ENCODE peak calls at places on chromosomes 2 and 18, in six cellular contexts. One of them, this sample, is unnamed.

GRCh38 chr2:180723712-180724111 is 256.7 kb upstream of the UBE2E3 start:
- DNase-seq in fibroblast of pulmonary artery: no peak
- DNase-seq in choroid plexus epithelial cell: no peak
- DNase-seq in progenitor cell of endocrine pancreas: no peak
- DNase-seq in A549: no peak
- DNase-seq in lower lobe of right lung: no peak
- DNase-seq in this sample: no peak

GRCh38 chr2:98088261-98088660 is 1.3 kb downstream of the VWA3B start:
- DNase-seq in fibroblast of pulmonary artery: no peak
- DNase-seq in choroid plexus epithelial cell: no peak
- DNase-seq in progenitor cell of endocrine pancreas: no peak
- DNase-seq in A549: no peak
- DNase-seq in lower lobe of right lung: peak
- DNase-seq in this sample: no peak

GRCh38 chr2:7963787-7964186 is 718.1 kb upstream of the ID2 start:
- DNase-seq in fibroblast of pulmonary artery: no peak
- DNase-seq in choroid plexus epithelial cell: no peak
- DNase-seq in progenitor cell of endocrine pancreas: no peak
- DNase-seq in A549: no peak
- DNase-seq in lower lobe of right lung: no peak
- DNase-seq in this sample: no peak

GRCh38 chr2:121489944-121490585 is 40.6 kb upstream of the RNU4ATAC start:
- DNase-seq in fibroblast of pulmonary artery: peak
- DNase-seq in choroid plexus epithelial cell: no peak
- DNase-seq in progenitor cell of endocrine pancreas: no peak
- DNase-seq in A549: no peak
- DNase-seq in lower lobe of right lung: no peak
- DNase-seq in this sample: no peak

GRCh38 chr2:199910338-199911051 is 598 bp upstream of the C2orf69 start:
- DNase-seq in fibroblast of pulmonary artery: no peak
- DNase-seq in choroid plexus epithelial cell: no peak
- DNase-seq in progenitor cell of endocrine pancreas: no peak
- DNase-seq in A549: peak
- DNase-seq in lower lobe of right lung: no peak
- DNase-seq in this sample: no peak

GRCh38 chr2:216344206-216344957 is 27.9 kb downstream of the MARCHF4 start:
- DNase-seq in fibroblast of pulmonary artery: no peak
- DNase-seq in choroid plexus epithelial cell: no peak
- DNase-seq in progenitor cell of endocrine pancreas: no peak
- DNase-seq in A549: no peak
- DNase-seq in lower lobe of right lung: no peak
- DNase-seq in this sample: no peak

GRCh38 chr2:171706152-171706803 is 19.0 kb downstream of the DYNC1I2 start:
- DNase-seq in fibroblast of pulmonary artery: peak
- DNase-seq in choroid plexus epithelial cell: peak
- DNase-seq in progenitor cell of endocrine pancreas: no peak
- DNase-seq in A549: peak
- DNase-seq in lower lobe of right lung: no peak
- DNase-seq in this sample: no peak

GRCh38 chr2:46320141-46320567 is 22.9 kb downstream of the EPAS1 start:
- DNase-seq in fibroblast of pulmonary artery: no peak
- DNase-seq in choroid plexus epithelial cell: no peak
- DNase-seq in progenitor cell of endocrine pancreas: no peak
- DNase-seq in A549: no peak
- DNase-seq in lower lobe of right lung: no peak
- DNase-seq in this sample: no peak

GRCh38 chr2:168348076-168348475 is 100.7 kb upstream of the STK39 start:
- DNase-seq in fibroblast of pulmonary artery: peak
- DNase-seq in choroid plexus epithelial cell: peak
- DNase-seq in progenitor cell of endocrine pancreas: peak
- DNase-seq in A549: peak
- DNase-seq in lower lobe of right lung: no peak
- DNase-seq in this sample: peak

GRCh38 chr2:99975386-99975785 is 167.0 kb downstream of the AFF3 start:
- DNase-seq in fibroblast of pulmonary artery: peak
- DNase-seq in choroid plexus epithelial cell: peak
- DNase-seq in progenitor cell of endocrine pancreas: no peak
- DNase-seq in A549: no peak
- DNase-seq in lower lobe of right lung: no peak
- DNase-seq in this sample: no peak

GRCh38 chr2:42830922-42831574 is 38.7 kb upstream of the HAAO start:
- DNase-seq in fibroblast of pulmonary artery: no peak
- DNase-seq in choroid plexus epithelial cell: no peak
- DNase-seq in progenitor cell of endocrine pancreas: no peak
- DNase-seq in A549: peak
- DNase-seq in lower lobe of right lung: no peak
- DNase-seq in this sample: no peak

GRCh38 chr2:209644842-209645241 is 126.8 kb upstream of the UNC80 start:
- DNase-seq in fibroblast of pulmonary artery: no peak
- DNase-seq in choroid plexus epithelial cell: no peak
- DNase-seq in progenitor cell of endocrine pancreas: no peak
- DNase-seq in A549: no peak
- DNase-seq in lower lobe of right lung: no peak
- DNase-seq in this sample: no peak

GRCh38 chr2:102620367-102620766 is 1.0 kb downstream of the SLC9A2 start:
- DNase-seq in fibroblast of pulmonary artery: no peak
- DNase-seq in choroid plexus epithelial cell: no peak
- DNase-seq in progenitor cell of endocrine pancreas: no peak
- DNase-seq in A549: peak
- DNase-seq in lower lobe of right lung: no peak
- DNase-seq in this sample: no peak

DNA sequence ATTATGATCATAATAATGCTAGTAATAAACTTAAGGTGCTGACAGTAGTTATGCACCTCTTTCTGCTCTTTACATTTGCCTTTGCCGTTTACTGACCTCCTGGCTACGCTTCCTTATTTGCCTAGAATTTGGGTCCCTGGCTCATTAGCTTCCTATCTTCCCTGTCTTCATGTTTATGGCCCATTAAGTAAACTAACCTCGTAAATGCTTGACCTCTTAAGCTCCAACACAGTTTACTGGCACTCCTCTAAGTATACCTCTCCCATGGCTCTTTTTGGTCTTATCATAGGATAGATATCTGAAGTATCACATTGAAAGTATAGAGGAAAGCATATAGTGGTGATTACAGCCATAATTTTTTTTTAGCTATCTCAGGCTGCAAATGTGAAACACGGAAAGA is 657.3 kb upstream of the SLC39A10 start:
- DNase-seq in fibroblast of pulmonary artery: no peak
- DNase-seq in choroid plexus epithelial cell: no peak
- DNase-seq in progenitor cell of endocrine pancreas: no peak
- DNase-seq in A549: no peak
- DNase-seq in lower lobe of right lung: no peak
- DNase-seq in this sample: no peak
- TF ChIP-seq CTCF in fibroblast of pulmonary artery: no peak
- TF ChIP-seq CTCF in choroid plexus epithelial cell: no peak
- TF ChIP-seq CTCF in progenitor cell of endocrine pancreas: no peak
- TF ChIP-seq CTCF in A549: no peak
- TF ChIP-seq CTCF in lower lobe of right lung: no peak
- TF ChIP-seq CTCF in this sample: no peak

GRCh38 chr2:228782281-228782680 is 488.8 kb downstream of the PID1 start:
- DNase-seq in fibroblast of pulmonary artery: no peak
- DNase-seq in choroid plexus epithelial cell: no peak
- DNase-seq in progenitor cell of endocrine pancreas: no peak
- DNase-seq in A549: no peak
- DNase-seq in lower lobe of right lung: no peak
- DNase-seq in this sample: no peak

DNA sequence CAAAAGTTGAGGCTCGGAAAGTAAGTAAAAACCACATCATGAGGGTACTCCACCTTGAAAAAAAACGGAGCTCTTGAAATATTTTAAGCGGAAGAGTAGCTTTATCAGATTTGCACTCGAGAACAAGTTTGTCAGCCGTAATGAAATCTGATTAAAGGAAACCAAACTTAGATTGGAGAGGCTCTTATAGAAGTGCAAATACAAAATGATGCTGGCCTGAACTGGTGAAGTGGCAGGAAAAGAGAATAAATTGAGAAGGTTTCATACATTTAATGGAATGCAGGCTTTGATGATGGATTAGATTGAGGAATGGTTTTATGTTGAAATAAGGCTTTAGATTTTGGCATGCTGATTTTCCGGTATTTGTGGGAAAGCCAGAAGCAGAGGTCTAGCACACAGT is 484.2 kb downstream of the PID1 start:
- DNase-seq in fibroblast of pulmonary artery: no peak
- DNase-seq in choroid plexus epithelial cell: no peak
- DNase-seq in progenitor cell of endocrine pancreas: no peak
- DNase-seq in A549: no peak
- DNase-seq in lower lobe of right lung: no peak
- DNase-seq in this sample: no peak
- TF ChIP-seq CTCF in fibroblast of pulmonary artery: no peak
- TF ChIP-seq CTCF in choroid plexus epithelial cell: no peak
- TF ChIP-seq CTCF in progenitor cell of endocrine pancreas: no peak
- TF ChIP-seq CTCF in A549: no peak
- TF ChIP-seq CTCF in lower lobe of right lung: no peak
- TF ChIP-seq CTCF in this sample: no peak

GRCh38 chr2:207078186-207078798 is 87.5 kb downstream of the KLF7 start:
- DNase-seq in fibroblast of pulmonary artery: no peak
- DNase-seq in choroid plexus epithelial cell: no peak
- DNase-seq in progenitor cell of endocrine pancreas: no peak
- DNase-seq in A549: no peak
- DNase-seq in lower lobe of right lung: no peak
- DNase-seq in this sample: no peak

GRCh38 chr2:207071820-207072219 is 93.9 kb downstream of the KLF7 start:
- DNase-seq in fibroblast of pulmonary artery: no peak
- DNase-seq in choroid plexus epithelial cell: no peak
- DNase-seq in progenitor cell of endocrine pancreas: no peak
- DNase-seq in A549: no peak
- DNase-seq in lower lobe of right lung: no peak
- DNase-seq in this sample: no peak

GRCh38 chr2:207075456-207075855 is 90.3 kb downstream of the KLF7 start:
- DNase-seq in fibroblast of pulmonary artery: no peak
- DNase-seq in choroid plexus epithelial cell: no peak
- DNase-seq in progenitor cell of endocrine pancreas: no peak
- DNase-seq in A549: no peak
- DNase-seq in lower lobe of right lung: no peak
- DNase-seq in this sample: no peak

GRCh38 chr2:207072579-207072978 is 93.2 kb downstream of the KLF7 start:
- DNase-seq in fibroblast of pulmonary artery: no peak
- DNase-seq in choroid plexus epithelial cell: no peak
- DNase-seq in progenitor cell of endocrine pancreas: no peak
- DNase-seq in A549: no peak
- DNase-seq in lower lobe of right lung: no peak
- DNase-seq in this sample: no peak

DNA sequence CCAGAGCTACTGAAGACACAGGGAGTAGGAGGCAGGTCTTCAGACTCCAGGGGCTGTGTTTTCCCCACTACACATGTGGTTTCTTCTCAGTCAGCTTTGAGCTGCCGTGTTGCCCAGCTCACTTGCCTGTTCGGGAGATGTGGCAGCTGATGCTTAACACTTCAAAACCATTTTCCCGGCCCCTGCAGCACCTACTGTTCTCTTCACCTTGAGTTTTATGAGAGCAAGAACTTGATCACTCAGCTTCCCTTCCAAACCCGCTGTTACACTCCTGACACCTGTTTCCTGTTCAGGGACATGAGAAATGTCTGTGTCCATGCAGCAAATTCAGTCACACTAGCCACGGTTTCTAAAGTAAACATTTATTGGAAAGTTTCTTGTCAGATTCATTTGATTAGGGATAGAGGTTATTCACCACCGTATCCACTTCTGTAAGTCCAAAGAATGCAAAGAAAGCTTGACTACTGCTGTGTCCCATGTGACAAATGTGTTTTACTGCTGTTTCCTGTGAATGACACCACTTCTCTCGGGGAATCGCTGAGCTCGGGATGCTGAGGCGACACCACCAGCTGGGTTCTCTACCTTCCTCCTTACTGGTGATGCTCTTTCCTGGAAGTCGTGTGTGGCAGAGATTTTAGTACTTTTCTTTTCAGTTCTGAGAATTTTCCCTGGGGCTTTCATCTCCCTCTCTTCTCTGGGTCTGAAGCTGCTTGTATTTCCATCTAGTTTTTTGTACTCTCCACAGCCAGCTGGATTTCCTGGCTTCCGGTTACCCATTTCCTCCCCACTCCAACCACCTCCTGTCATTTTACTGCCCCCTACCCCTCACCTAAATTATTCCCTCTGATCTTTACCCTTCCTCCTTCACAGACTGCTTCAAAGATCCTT is 91.7 kb downstream of the KLF7 start:
- DNase-seq in fibroblast of pulmonary artery: no peak
- DNase-seq in choroid plexus epithelial cell: peak
- DNase-seq in progenitor cell of endocrine pancreas: no peak
- DNase-seq in A549: no peak
- DNase-seq in lower lobe of right lung: no peak
- DNase-seq in this sample: peak
- TF ChIP-seq CTCF in fibroblast of pulmonary artery: no peak
- TF ChIP-seq CTCF in choroid plexus epithelial cell: peak
- TF ChIP-seq CTCF in progenitor cell of endocrine pancreas: no peak
- TF ChIP-seq CTCF in A549: no peak
- TF ChIP-seq CTCF in lower lobe of right lung: no peak
- TF ChIP-seq CTCF in this sample: no peak

DNA sequence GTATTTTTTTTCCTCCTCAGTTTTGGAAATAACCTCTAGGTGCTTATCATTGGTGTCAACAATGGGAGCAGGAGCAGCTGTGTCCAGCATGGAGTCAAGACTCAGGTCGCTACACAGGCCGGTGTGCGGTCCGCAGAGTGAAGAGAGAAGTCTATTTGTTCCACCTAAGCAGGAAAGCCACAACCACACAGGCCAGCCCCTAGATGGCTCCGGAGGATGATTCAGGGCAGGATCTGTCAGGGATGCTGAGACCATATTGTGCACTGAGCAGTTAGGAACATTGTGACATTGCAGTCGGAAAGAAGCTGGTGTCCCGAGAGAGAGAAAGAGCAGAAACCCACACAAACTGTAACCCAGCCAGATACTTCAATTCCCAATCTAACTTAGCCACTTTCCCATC is 136.9 kb downstream of the GAREM1 start:
- DNase-seq in fibroblast of pulmonary artery: no peak
- DNase-seq in choroid plexus epithelial cell: peak
- DNase-seq in progenitor cell of endocrine pancreas: no peak
- DNase-seq in A549: no peak
- DNase-seq in lower lobe of right lung: no peak
- DNase-seq in this sample: no peak
- TF ChIP-seq CTCF in fibroblast of pulmonary artery: no peak
- TF ChIP-seq CTCF in choroid plexus epithelial cell: peak
- TF ChIP-seq CTCF in progenitor cell of endocrine pancreas: no peak
- TF ChIP-seq CTCF in A549: no peak
- TF ChIP-seq CTCF in lower lobe of right lung: no peak
- TF ChIP-seq CTCF in this sample: no peak

DNA sequence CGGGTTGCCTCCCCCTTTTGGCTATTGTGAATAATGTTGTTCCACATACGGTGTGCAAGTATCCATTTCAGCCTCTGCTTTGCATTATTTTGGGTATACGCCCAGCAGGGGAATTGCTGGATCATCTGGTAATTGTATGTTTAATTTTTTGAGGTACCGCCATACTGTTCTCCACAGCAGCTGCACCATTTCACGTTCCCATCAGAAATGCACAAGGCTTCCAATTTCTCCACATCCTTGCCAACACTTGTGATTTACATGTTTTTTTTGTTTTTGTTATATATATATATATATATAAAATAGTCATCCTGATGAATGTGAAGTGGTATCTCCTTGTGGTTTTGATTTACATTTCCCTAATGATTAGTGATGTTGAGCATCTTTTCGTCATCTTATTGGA is 54.5 kb upstream of the TWIST2 start:
- DNase-seq in fibroblast of pulmonary artery: no peak
- DNase-seq in choroid plexus epithelial cell: no peak
- DNase-seq in progenitor cell of endocrine pancreas: no peak
- DNase-seq in A549: no peak
- DNase-seq in lower lobe of right lung: no peak
- DNase-seq in this sample: no peak
- TF ChIP-seq CTCF in fibroblast of pulmonary artery: no peak
- TF ChIP-seq CTCF in choroid plexus epithelial cell: no peak
- TF ChIP-seq CTCF in progenitor cell of endocrine pancreas: no peak
- TF ChIP-seq CTCF in A549: no peak
- TF ChIP-seq CTCF in lower lobe of right lung: no peak
- TF ChIP-seq CTCF in this sample: no peak

GRCh38 chr2:160292225-160292624 is 92.2 kb upstream of the ITGB6 start:
- DNase-seq in fibroblast of pulmonary artery: peak
- DNase-seq in choroid plexus epithelial cell: peak
- DNase-seq in progenitor cell of endocrine pancreas: no peak
- DNase-seq in A549: no peak
- DNase-seq in lower lobe of right lung: no peak
- DNase-seq in this sample: no peak
- TF ChIP-seq CTCF in fibroblast of pulmonary artery: peak
- TF ChIP-seq CTCF in choroid plexus epithelial cell: peak
- TF ChIP-seq CTCF in progenitor cell of endocrine pancreas: no peak
- TF ChIP-seq CTCF in A549: no peak
- TF ChIP-seq CTCF in lower lobe of right lung: no peak
- TF ChIP-seq CTCF in this sample: no peak